ENCODE peak calls at places on chromosomes 13 and 19, in eight cellular contexts. One of them, this sample, is unnamed.

GRCh38 chr13:97254809-97255208 is 32.7 kb downstream of the MBNL2 start:
- DNase-seq in BE2C: no peak
- DNase-seq in activated CD8-positive, alpha-beta T cell treated with anti-CD3 and anti-CD28 coated beads for 36 hours: no peak
- DNase-seq in A673: no peak
- DNase-seq in AG09319: no peak
- DNase-seq in mammary epithelial cell: peak; percentile 88
- DNase-seq in OCI-LY7: no peak
- DNase-seq in IMR-90: peak; percentile 86
- DNase-seq in this sample: no peak

GRCh38 chr19:35509018-35509652 is 4.3 kb downstream of the DMKN start:
- DNase-seq in BE2C: no peak
- DNase-seq in activated CD8-positive, alpha-beta T cell treated with anti-CD3 and anti-CD28 coated beads for 36 hours: peak; percentile 68
- DNase-seq in A673: no peak
- DNase-seq in AG09319: no peak
- DNase-seq in mammary epithelial cell: peak; percentile 79
- DNase-seq in OCI-LY7: no peak
- DNase-seq in IMR-90: no peak
- DNase-seq in this sample: peak; percentile 79

GRCh38 chr19:41735071-41735623 is 20.2 kb upstream of the CEACAM6 start:
- DNase-seq in BE2C: no peak
- DNase-seq in activated CD8-positive, alpha-beta T cell treated with anti-CD3 and anti-CD28 coated beads for 36 hours: no peak
- DNase-seq in A673: no peak
- DNase-seq in AG09319: no peak
- DNase-seq in mammary epithelial cell: no peak
- DNase-seq in OCI-LY7: no peak
- DNase-seq in IMR-90: no peak
- DNase-seq in this sample: no peak

GRCh38 chr13:88526186-88526852 is 855.1 kb downstream of the SLITRK5 start:
- DNase-seq in BE2C: no peak
- DNase-seq in activated CD8-positive, alpha-beta T cell treated with anti-CD3 and anti-CD28 coated beads for 36 hours: no peak
- DNase-seq in A673: no peak
- DNase-seq in AG09319: no peak
- DNase-seq in mammary epithelial cell: no peak
- DNase-seq in OCI-LY7: no peak
- DNase-seq in IMR-90: no peak
- DNase-seq in this sample: no peak

GRCh38 chr19:10289836-10290438 is at the start of gene ICAM5:
- DNase-seq in BE2C: no peak
- DNase-seq in activated CD8-positive, alpha-beta T cell treated with anti-CD3 and anti-CD28 coated beads for 36 hours: peak; percentile 67
- DNase-seq in A673: peak; percentile 75
- DNase-seq in AG09319: no peak
- DNase-seq in mammary epithelial cell: no peak
- DNase-seq in OCI-LY7: peak; percentile 29
- DNase-seq in IMR-90: peak; percentile 42
- DNase-seq in this sample: no peak

GRCh38 chr13:59633290-59633689 is 530.4 kb downstream of the DIAPH3 start:
- DNase-seq in BE2C: no peak
- DNase-seq in activated CD8-positive, alpha-beta T cell treated with anti-CD3 and anti-CD28 coated beads for 36 hours: no peak
- DNase-seq in A673: no peak
- DNase-seq in AG09319: no peak
- DNase-seq in mammary epithelial cell: no peak
- DNase-seq in OCI-LY7: no peak
- DNase-seq in IMR-90: no peak
- DNase-seq in this sample: no peak

GRCh38 chr13:53873558-53873957 is 844.9 kb downstream of the OLFM4 start:
- DNase-seq in BE2C: no peak
- DNase-seq in activated CD8-positive, alpha-beta T cell treated with anti-CD3 and anti-CD28 coated beads for 36 hours: no peak
- DNase-seq in A673: no peak
- DNase-seq in AG09319: no peak
- DNase-seq in mammary epithelial cell: no peak
- DNase-seq in OCI-LY7: no peak
- DNase-seq in IMR-90: no peak
- DNase-seq in this sample: no peak

GRCh38 chr13:50162001-50162400 is 146.8 kb downstream of the KCNRG start:
- DNase-seq in BE2C: no peak
- DNase-seq in activated CD8-positive, alpha-beta T cell treated with anti-CD3 and anti-CD28 coated beads for 36 hours: no peak
- DNase-seq in A673: no peak
- DNase-seq in AG09319: no peak
- DNase-seq in mammary epithelial cell: no peak
- DNase-seq in OCI-LY7: no peak
- DNase-seq in IMR-90: peak; percentile 44
- DNase-seq in this sample: no peak

GRCh38 chr19:45417151-45417550 is 6.6 kb downstream of the ERCC1 start:
- DNase-seq in BE2C: no peak
- DNase-seq in activated CD8-positive, alpha-beta T cell treated with anti-CD3 and anti-CD28 coated beads for 36 hours: no peak
- DNase-seq in A673: no peak
- DNase-seq in AG09319: no peak
- DNase-seq in mammary epithelial cell: no peak
- DNase-seq in OCI-LY7: no peak
- DNase-seq in IMR-90: no peak
- DNase-seq in this sample: no peak

GRCh38 chr19:58557253-58558065 is 952 bp downstream of the UBE2M start:
- DNase-seq in BE2C: no peak
- DNase-seq in activated CD8-positive, alpha-beta T cell treated with anti-CD3 and anti-CD28 coated beads for 36 hours: no peak
- DNase-seq in A673: no peak
- DNase-seq in AG09319: no peak
- DNase-seq in mammary epithelial cell: no peak
- DNase-seq in OCI-LY7: no peak
- DNase-seq in IMR-90: no peak
- DNase-seq in this sample: no peak

GRCh38 chr19:51457351-51458013 is 772 bp downstream of the SIGLEC8 start:
- DNase-seq in BE2C: no peak
- DNase-seq in activated CD8-positive, alpha-beta T cell treated with anti-CD3 and anti-CD28 coated beads for 36 hours: no peak
- DNase-seq in A673: no peak
- DNase-seq in AG09319: no peak
- DNase-seq in mammary epithelial cell: no peak
- DNase-seq in OCI-LY7: no peak
- DNase-seq in IMR-90: no peak
- DNase-seq in this sample: no peak

GRCh38 chr13:109209526-109209925 is 576.9 kb downstream of the IRS2 start:
- DNase-seq in BE2C: no peak
- DNase-seq in activated CD8-positive, alpha-beta T cell treated with anti-CD3 and anti-CD28 coated beads for 36 hours: no peak
- DNase-seq in A673: no peak
- DNase-seq in AG09319: no peak
- DNase-seq in mammary epithelial cell: no peak
- DNase-seq in OCI-LY7: no peak
- DNase-seq in IMR-90: no peak
- DNase-seq in this sample: no peak

GRCh38 chr19:32415246-32415645 is 9.7 kb downstream of the DPY19L3 start:
- DNase-seq in BE2C: no peak
- DNase-seq in activated CD8-positive, alpha-beta T cell treated with anti-CD3 and anti-CD28 coated beads for 36 hours: no peak
- DNase-seq in A673: no peak
- DNase-seq in AG09319: no peak
- DNase-seq in mammary epithelial cell: no peak
- DNase-seq in OCI-LY7: no peak
- DNase-seq in IMR-90: no peak
- DNase-seq in this sample: no peak

GRCh38 chr13:26816876-26817275 is 56.3 kb upstream of the GPR12 start:
- DNase-seq in BE2C: no peak
- DNase-seq in activated CD8-positive, alpha-beta T cell treated with anti-CD3 and anti-CD28 coated beads for 36 hours: no peak
- DNase-seq in A673: no peak
- DNase-seq in AG09319: no peak
- DNase-seq in mammary epithelial cell: no peak
- DNase-seq in OCI-LY7: no peak
- DNase-seq in IMR-90: no peak
- DNase-seq in this sample: no peak

GRCh38 chr13:21871302-21871862 is 200.5 kb downstream of the FGF9 start:
- DNase-seq in BE2C: no peak
- DNase-seq in activated CD8-positive, alpha-beta T cell treated with anti-CD3 and anti-CD28 coated beads for 36 hours: no peak
- DNase-seq in A673: no peak
- DNase-seq in AG09319: no peak
- DNase-seq in mammary epithelial cell: no peak
- DNase-seq in OCI-LY7: no peak
- DNase-seq in IMR-90: no peak
- DNase-seq in this sample: no peak

GRCh38 chr19:27793128-27793643 is 1419.8 kb downstream of the UQCRFS1 start:
- DNase-seq in BE2C: peak; percentile 74
- DNase-seq in activated CD8-positive, alpha-beta T cell treated with anti-CD3 and anti-CD28 coated beads for 36 hours: peak; percentile 87
- DNase-seq in A673: peak; percentile 86
- DNase-seq in AG09319: peak; percentile 44
- DNase-seq in mammary epithelial cell: peak; percentile 90
- DNase-seq in OCI-LY7: peak; percentile 89
- DNase-seq in IMR-90: peak; percentile 58
- DNase-seq in this sample: peak; percentile 74

GRCh38 chr19:15432018-15432494 is 13.3 kb upstream of the AKAP8L start:
- DNase-seq in BE2C: no peak
- DNase-seq in activated CD8-positive, alpha-beta T cell treated with anti-CD3 and anti-CD28 coated beads for 36 hours: peak; percentile 55
- DNase-seq in A673: no peak
- DNase-seq in AG09319: no peak
- DNase-seq in mammary epithelial cell: no peak
- DNase-seq in OCI-LY7: peak; percentile 33
- DNase-seq in IMR-90: no peak
- DNase-seq in this sample: peak; percentile 67

GRCh38 chr13:43730642-43731041 is 56.1 kb downstream of the ENOX1 start:
- DNase-seq in BE2C: no peak
- DNase-seq in activated CD8-positive, alpha-beta T cell treated with anti-CD3 and anti-CD28 coated beads for 36 hours: no peak
- DNase-seq in A673: no peak
- DNase-seq in AG09319: no peak
- DNase-seq in mammary epithelial cell: peak; percentile 11
- DNase-seq in OCI-LY7: no peak
- DNase-seq in IMR-90: peak; percentile 80
- DNase-seq in this sample: no peak

GRCh38 chr19:3852614-3853254 is 16.1 kb downstream of the ZFR2 start:
- DNase-seq in BE2C: peak; percentile 38
- DNase-seq in activated CD8-positive, alpha-beta T cell treated with anti-CD3 and anti-CD28 coated beads for 36 hours: peak; percentile 21
- DNase-seq in A673: peak; percentile 35
- DNase-seq in AG09319: peak; percentile 7
- DNase-seq in mammary epithelial cell: peak; percentile 95
- DNase-seq in OCI-LY7: peak; percentile 14
- DNase-seq in IMR-90: peak; percentile 60
- DNase-seq in this sample: no peak

GRCh38 chr19:13965377-13965896 is 13.1 kb downstream of the DCAF15 start:
- DNase-seq in BE2C: no peak
- DNase-seq in activated CD8-positive, alpha-beta T cell treated with anti-CD3 and anti-CD28 coated beads for 36 hours: no peak
- DNase-seq in A673: no peak
- DNase-seq in AG09319: no peak
- DNase-seq in mammary epithelial cell: no peak
- DNase-seq in OCI-LY7: no peak
- DNase-seq in IMR-90: no peak
- DNase-seq in this sample: no peak

GRCh38 chr13:33815011-33815550 is 2.9 kb upstream of the RFC3 start:
- DNase-seq in BE2C: no peak
- DNase-seq in activated CD8-positive, alpha-beta T cell treated with anti-CD3 and anti-CD28 coated beads for 36 hours: no peak
- DNase-seq in A673: no peak
- DNase-seq in AG09319: no peak
- DNase-seq in mammary epithelial cell: no peak
- DNase-seq in OCI-LY7: no peak
- DNase-seq in IMR-90: no peak
- DNase-seq in this sample: no peak

GRCh38 chr13:33817513-33817842 is 471 bp upstream of the RFC3 start:
- DNase-seq in BE2C: no peak
- DNase-seq in activated CD8-positive, alpha-beta T cell treated with anti-CD3 and anti-CD28 coated beads for 36 hours: no peak
- DNase-seq in A673: no peak
- DNase-seq in AG09319: no peak
- DNase-seq in mammary epithelial cell: peak; percentile 3
- DNase-seq in OCI-LY7: no peak
- DNase-seq in IMR-90: peak; percentile 2
- DNase-seq in this sample: no peak

GRCh38 chr13:33816912-33817311 is 1.0 kb upstream of the RFC3 start:
- DNase-seq in BE2C: no peak
- DNase-seq in activated CD8-positive, alpha-beta T cell treated with anti-CD3 and anti-CD28 coated beads for 36 hours: no peak
- DNase-seq in A673: no peak
- DNase-seq in AG09319: no peak
- DNase-seq in mammary epithelial cell: no peak
- DNase-seq in OCI-LY7: no peak
- DNase-seq in IMR-90: no peak
- DNase-seq in this sample: no peak

DNA sequence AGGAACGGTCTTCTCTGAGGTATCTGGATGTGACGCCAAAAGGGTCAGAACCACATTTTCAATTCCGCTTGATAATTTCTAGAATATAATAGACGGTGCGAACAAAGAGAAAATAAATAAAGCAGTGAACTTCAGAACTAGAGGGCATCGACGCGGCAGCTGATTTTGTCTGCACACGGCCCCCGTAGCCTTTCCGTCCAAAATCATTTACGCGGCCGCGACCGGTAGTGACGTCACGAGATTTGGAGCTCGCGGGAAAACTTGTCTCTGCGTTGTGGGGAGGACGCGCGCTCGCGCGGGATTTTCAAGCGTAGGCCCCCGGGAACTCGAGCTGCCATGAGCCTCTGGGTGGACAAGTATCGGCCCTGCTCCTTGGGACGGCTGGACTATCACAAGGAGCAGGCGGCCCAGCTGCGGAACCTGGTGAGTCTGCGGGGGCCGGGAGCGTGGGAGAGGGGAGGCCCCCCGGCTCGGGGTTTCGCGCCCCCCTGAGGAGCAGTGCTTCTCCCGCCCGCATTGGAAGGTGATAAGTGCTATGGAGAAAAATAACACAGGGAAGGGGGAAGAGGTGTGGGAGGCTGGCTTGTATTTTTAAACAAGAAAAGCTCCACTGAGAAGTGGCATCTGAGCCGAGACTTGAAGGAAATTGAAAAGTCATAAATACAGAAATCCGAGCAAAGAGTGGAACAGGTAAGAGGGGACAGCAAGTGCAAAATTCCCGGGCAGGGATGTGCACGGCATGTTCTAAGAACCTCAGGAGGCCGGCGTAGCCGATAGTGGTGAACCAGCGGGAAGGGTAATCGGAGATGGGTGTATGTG is at the start of gene RFC3:
- DNase-seq in BE2C: peak; percentile 96
- DNase-seq in activated CD8-positive, alpha-beta T cell treated with anti-CD3 and anti-CD28 coated beads for 36 hours: peak; percentile 97
- DNase-seq in A673: peak; percentile 98
- DNase-seq in AG09319: peak; percentile 79
- DNase-seq in mammary epithelial cell: peak; percentile 92
- DNase-seq in OCI-LY7: peak; percentile 97
- DNase-seq in IMR-90: peak; percentile 95
- DNase-seq in this sample: peak; percentile 85
- TF ChIP-seq CTCF in BE2C: no peak
- TF ChIP-seq CTCF in activated CD8-positive, alpha-beta T cell treated with anti-CD3 and anti-CD28 coated beads for 36 hours: no peak
- TF ChIP-seq CTCF in A673: no peak
- TF ChIP-seq CTCF in AG09319: no peak
- TF ChIP-seq CTCF in mammary epithelial cell: no peak
- TF ChIP-seq CTCF in OCI-LY7: peak; percentile 51
- TF ChIP-seq CTCF in IMR-90: no peak
- TF ChIP-seq CTCF in this sample: no peak

GRCh38 chr19:39671739-39672363 is 16.1 kb downstream of the LGALS16 start:
- DNase-seq in BE2C: peak; percentile 37
- DNase-seq in activated CD8-positive, alpha-beta T cell treated with anti-CD3 and anti-CD28 coated beads for 36 hours: peak; percentile 63
- DNase-seq in A673: peak; percentile 65
- DNase-seq in AG09319: peak; percentile 3
- DNase-seq in mammary epithelial cell: peak; percentile 31
- DNase-seq in OCI-LY7: peak; percentile 73
- DNase-seq in IMR-90: peak; percentile 43
- DNase-seq in this sample: peak; percentile 58
- TF ChIP-seq CTCF in BE2C: peak; percentile 67
- TF ChIP-seq CTCF in activated CD8-positive, alpha-beta T cell treated with anti-CD3 and anti-CD28 coated beads for 36 hours: peak; percentile 83
- TF ChIP-seq CTCF in A673: peak; percentile 65
- TF ChIP-seq CTCF in AG09319: peak; percentile 38
- TF ChIP-seq CTCF in mammary epithelial cell: peak; percentile 41
- TF ChIP-seq CTCF in OCI-LY7: peak; percentile 82
- TF ChIP-seq CTCF in IMR-90: peak; percentile 56
- TF ChIP-seq CTCF in this sample: peak; percentile 57

GRCh38 chr13:63124863-63125262 is 1709.2 kb upstream of the PCDH20 start:
- DNase-seq in BE2C: no peak
- DNase-seq in activated CD8-positive, alpha-beta T cell treated with anti-CD3 and anti-CD28 coated beads for 36 hours: no peak
- DNase-seq in A673: peak; percentile 57
- DNase-seq in AG09319: no peak
- DNase-seq in mammary epithelial cell: no peak
- DNase-seq in OCI-LY7: peak; percentile 14
- DNase-seq in IMR-90: peak; percentile 60
- DNase-seq in this sample: no peak
- TF ChIP-seq CTCF in BE2C: peak; percentile 25
- TF ChIP-seq CTCF in activated CD8-positive, alpha-beta T cell treated with anti-CD3 and anti-CD28 coated beads for 36 hours: peak; percentile 34
- TF ChIP-seq CTCF in A673: peak; percentile 66
- TF ChIP-seq CTCF in AG09319: peak; percentile 41
- TF ChIP-seq CTCF in mammary epithelial cell: peak; percentile 19
- TF ChIP-seq CTCF in OCI-LY7: peak; percentile 80
- TF ChIP-seq CTCF in IMR-90: peak; percentile 54
- TF ChIP-seq CTCF in this sample: no peak

GRCh38 chr19:50328257-50329145 is 676 bp downstream of the KCNC3 start:
- DNase-seq in BE2C: no peak
- DNase-seq in activated CD8-positive, alpha-beta T cell treated with anti-CD3 and anti-CD28 coated beads for 36 hours: peak; percentile 45
- DNase-seq in A673: peak; percentile 50
- DNase-seq in AG09319: no peak
- DNase-seq in mammary epithelial cell: no peak
- DNase-seq in OCI-LY7: peak; percentile 65
- DNase-seq in IMR-90: no peak
- DNase-seq in this sample: peak; percentile 68
- TF ChIP-seq CTCF in BE2C: no peak
- TF ChIP-seq CTCF in activated CD8-positive, alpha-beta T cell treated with anti-CD3 and anti-CD28 coated beads for 36 hours: no peak
- TF ChIP-seq CTCF in A673: no peak
- TF ChIP-seq CTCF in AG09319: no peak
- TF ChIP-seq CTCF in mammary epithelial cell: no peak
- TF ChIP-seq CTCF in OCI-LY7: peak; percentile 1
- TF ChIP-seq CTCF in IMR-90: no peak
- TF ChIP-seq CTCF in this sample: peak; percentile 67